ENCODE peak calls at places on chromosomes 13 and 19, in eight cellular contexts. One of them, this sample, is unnamed.

GRCh38 chr13:76503756-76504155 is 382.4 kb downstream of the KCTD12 start:
- DNase-seq in fibroblast of the aortic adventitia: no peak
- DNase-seq in activated CD4-positive, alpha-beta T cell treated with anti-CD3 and anti-CD28 coated beads, Interleukin-2, amount 50 U/mL, for 1 hour: no peak
- DNase-seq in amniotic stem cell: no peak
- DNase-seq in A549: no peak
- DNase-seq in MV-4-11: no peak
- DNase-seq in left lobe of liver: no peak
- DNase-seq in NCI-H1105 treated with DMSO at 0.1 percent for 48 hours: no peak
- DNase-seq in this sample: no peak

GRCh38 chr19:50046649-50047503 is 21.1 kb downstream of the ZNF473 start:
- DNase-seq in fibroblast of the aortic adventitia: peak; percentile 16
- DNase-seq in activated CD4-positive, alpha-beta T cell treated with anti-CD3 and anti-CD28 coated beads, Interleukin-2, amount 50 U/mL, for 1 hour: peak; percentile 69
- DNase-seq in amniotic stem cell: peak; percentile 10
- DNase-seq in A549: no peak
- DNase-seq in MV-4-11: no peak
- DNase-seq in left lobe of liver: no peak
- DNase-seq in NCI-H1105 treated with DMSO at 0.1 percent for 48 hours: peak; percentile 54
- DNase-seq in this sample: no peak

GRCh38 chr19:16160943-16161560 is 12.3 kb downstream of the CIB3 start:
- DNase-seq in fibroblast of the aortic adventitia: peak; percentile 38
- DNase-seq in activated CD4-positive, alpha-beta T cell treated with anti-CD3 and anti-CD28 coated beads, Interleukin-2, amount 50 U/mL, for 1 hour: no peak
- DNase-seq in amniotic stem cell: peak; percentile 47
- DNase-seq in A549: peak; percentile 54
- DNase-seq in MV-4-11: peak; percentile 87
- DNase-seq in left lobe of liver: no peak
- DNase-seq in NCI-H1105 treated with DMSO at 0.1 percent for 48 hours: no peak
- DNase-seq in this sample: no peak

GRCh38 chr19:38319421-38320258 is at the start of gene KCNK6:
- DNase-seq in fibroblast of the aortic adventitia: peak; percentile 34
- DNase-seq in activated CD4-positive, alpha-beta T cell treated with anti-CD3 and anti-CD28 coated beads, Interleukin-2, amount 50 U/mL, for 1 hour: peak; percentile 14
- DNase-seq in amniotic stem cell: no peak
- DNase-seq in A549: peak; percentile 66
- DNase-seq in MV-4-11: peak; percentile 35
- DNase-seq in left lobe of liver: peak; percentile 56
- DNase-seq in NCI-H1105 treated with DMSO at 0.1 percent for 48 hours: no peak
- DNase-seq in this sample: no peak

GRCh38 chr13:85675508-85675907 is 123.7 kb downstream of the SLITRK6 start:
- DNase-seq in fibroblast of the aortic adventitia: no peak
- DNase-seq in activated CD4-positive, alpha-beta T cell treated with anti-CD3 and anti-CD28 coated beads, Interleukin-2, amount 50 U/mL, for 1 hour: no peak
- DNase-seq in amniotic stem cell: no peak
- DNase-seq in A549: no peak
- DNase-seq in MV-4-11: no peak
- DNase-seq in left lobe of liver: no peak
- DNase-seq in NCI-H1105 treated with DMSO at 0.1 percent for 48 hours: no peak
- DNase-seq in this sample: no peak

GRCh38 chr19:35154535-35155406 is at the start of gene FXYD5:
- DNase-seq in fibroblast of the aortic adventitia: peak; percentile 72
- DNase-seq in activated CD4-positive, alpha-beta T cell treated with anti-CD3 and anti-CD28 coated beads, Interleukin-2, amount 50 U/mL, for 1 hour: peak; percentile 79
- DNase-seq in amniotic stem cell: peak; percentile 72
- DNase-seq in A549: peak; percentile 96
- DNase-seq in MV-4-11: peak; percentile 84
- DNase-seq in left lobe of liver: peak; percentile 61
- DNase-seq in NCI-H1105 treated with DMSO at 0.1 percent for 48 hours: peak; percentile 17
- DNase-seq in this sample: no peak

GRCh38 chr19:16877581-16877980 is 11.2 kb upstream of the F2RL3 start:
- DNase-seq in fibroblast of the aortic adventitia: no peak
- DNase-seq in activated CD4-positive, alpha-beta T cell treated with anti-CD3 and anti-CD28 coated beads, Interleukin-2, amount 50 U/mL, for 1 hour: no peak
- DNase-seq in amniotic stem cell: no peak
- DNase-seq in A549: no peak
- DNase-seq in MV-4-11: peak; percentile 77
- DNase-seq in left lobe of liver: no peak
- DNase-seq in NCI-H1105 treated with DMSO at 0.1 percent for 48 hours: no peak
- DNase-seq in this sample: no peak

GRCh38 chr13:21348771-21349170 is 110.3 kb downstream of the ZDHHC20 start:
- DNase-seq in fibroblast of the aortic adventitia: peak; percentile 2
- DNase-seq in activated CD4-positive, alpha-beta T cell treated with anti-CD3 and anti-CD28 coated beads, Interleukin-2, amount 50 U/mL, for 1 hour: no peak
- DNase-seq in amniotic stem cell: no peak
- DNase-seq in A549: no peak
- DNase-seq in MV-4-11: peak; percentile 90
- DNase-seq in left lobe of liver: no peak
- DNase-seq in NCI-H1105 treated with DMSO at 0.1 percent for 48 hours: no peak
- DNase-seq in this sample: no peak

GRCh38 chr13:49669735-49670309 is 21.5 kb downstream of the EBPL start:
- DNase-seq in fibroblast of the aortic adventitia: peak; percentile 84
- DNase-seq in activated CD4-positive, alpha-beta T cell treated with anti-CD3 and anti-CD28 coated beads, Interleukin-2, amount 50 U/mL, for 1 hour: peak; percentile 16
- DNase-seq in amniotic stem cell: peak; percentile 42
- DNase-seq in A549: peak; percentile 28
- DNase-seq in MV-4-11: peak; percentile 36
- DNase-seq in left lobe of liver: peak; percentile 56
- DNase-seq in NCI-H1105 treated with DMSO at 0.1 percent for 48 hours: peak; percentile 55
- DNase-seq in this sample: peak; percentile 59

GRCh38 chr19:41734585-41734984 is 20.7 kb upstream of the CEACAM6 start:
- DNase-seq in fibroblast of the aortic adventitia: no peak
- DNase-seq in activated CD4-positive, alpha-beta T cell treated with anti-CD3 and anti-CD28 coated beads, Interleukin-2, amount 50 U/mL, for 1 hour: no peak
- DNase-seq in amniotic stem cell: no peak
- DNase-seq in A549: no peak
- DNase-seq in MV-4-11: no peak
- DNase-seq in left lobe of liver: no peak
- DNase-seq in NCI-H1105 treated with DMSO at 0.1 percent for 48 hours: no peak
- DNase-seq in this sample: no peak

GRCh38 chr13:30196025-30196424 is 111.3 kb downstream of the KATNAL1 start:
- DNase-seq in fibroblast of the aortic adventitia: no peak
- DNase-seq in activated CD4-positive, alpha-beta T cell treated with anti-CD3 and anti-CD28 coated beads, Interleukin-2, amount 50 U/mL, for 1 hour: no peak
- DNase-seq in amniotic stem cell: no peak
- DNase-seq in A549: no peak
- DNase-seq in MV-4-11: no peak
- DNase-seq in left lobe of liver: no peak
- DNase-seq in NCI-H1105 treated with DMSO at 0.1 percent for 48 hours: no peak
- DNase-seq in this sample: no peak

GRCh38 chr19:17471410-17472125 is 1.2 kb downstream of the SLC27A1 start:
- DNase-seq in fibroblast of the aortic adventitia: no peak
- DNase-seq in activated CD4-positive, alpha-beta T cell treated with anti-CD3 and anti-CD28 coated beads, Interleukin-2, amount 50 U/mL, for 1 hour: no peak
- DNase-seq in amniotic stem cell: no peak
- DNase-seq in A549: no peak
- DNase-seq in MV-4-11: no peak
- DNase-seq in left lobe of liver: no peak
- DNase-seq in NCI-H1105 treated with DMSO at 0.1 percent for 48 hours: no peak
- DNase-seq in this sample: no peak

GRCh38 chr19:8557637-8558238 is 19.5 kb downstream of the MYO1F start:
- DNase-seq in fibroblast of the aortic adventitia: no peak
- DNase-seq in activated CD4-positive, alpha-beta T cell treated with anti-CD3 and anti-CD28 coated beads, Interleukin-2, amount 50 U/mL, for 1 hour: no peak
- DNase-seq in amniotic stem cell: no peak
- DNase-seq in A549: no peak
- DNase-seq in MV-4-11: peak; percentile 85
- DNase-seq in left lobe of liver: no peak
- DNase-seq in NCI-H1105 treated with DMSO at 0.1 percent for 48 hours: no peak
- DNase-seq in this sample: no peak

GRCh38 chr13:101673360-101674105 is 221.1 kb downstream of the ITGBL1 start:
- DNase-seq in fibroblast of the aortic adventitia: no peak
- DNase-seq in activated CD4-positive, alpha-beta T cell treated with anti-CD3 and anti-CD28 coated beads, Interleukin-2, amount 50 U/mL, for 1 hour: no peak
- DNase-seq in amniotic stem cell: no peak
- DNase-seq in A549: no peak
- DNase-seq in MV-4-11: peak; percentile 54
- DNase-seq in left lobe of liver: no peak
- DNase-seq in NCI-H1105 treated with DMSO at 0.1 percent for 48 hours: no peak
- DNase-seq in this sample: no peak

GRCh38 chr19:36032251-36033104 is at the start of gene CLIP3:
- DNase-seq in fibroblast of the aortic adventitia: peak; percentile 68
- DNase-seq in activated CD4-positive, alpha-beta T cell treated with anti-CD3 and anti-CD28 coated beads, Interleukin-2, amount 50 U/mL, for 1 hour: peak; percentile 16
- DNase-seq in amniotic stem cell: no peak
- DNase-seq in A549: no peak
- DNase-seq in MV-4-11: no peak
- DNase-seq in left lobe of liver: no peak
- DNase-seq in NCI-H1105 treated with DMSO at 0.1 percent for 48 hours: peak; percentile 69
- DNase-seq in this sample: no peak

GRCh38 chr13:27293051-27293691 is 22.5 kb downstream of the RASL11A start:
- DNase-seq in fibroblast of the aortic adventitia: no peak
- DNase-seq in activated CD4-positive, alpha-beta T cell treated with anti-CD3 and anti-CD28 coated beads, Interleukin-2, amount 50 U/mL, for 1 hour: no peak
- DNase-seq in amniotic stem cell: no peak
- DNase-seq in A549: no peak
- DNase-seq in MV-4-11: no peak
- DNase-seq in left lobe of liver: no peak
- DNase-seq in NCI-H1105 treated with DMSO at 0.1 percent for 48 hours: no peak
- DNase-seq in this sample: no peak

GRCh38 chr13:72638059-72638815 is 89.2 kb downstream of the MZT1 start:
- DNase-seq in fibroblast of the aortic adventitia: no peak
- DNase-seq in activated CD4-positive, alpha-beta T cell treated with anti-CD3 and anti-CD28 coated beads, Interleukin-2, amount 50 U/mL, for 1 hour: no peak
- DNase-seq in amniotic stem cell: no peak
- DNase-seq in A549: no peak
- DNase-seq in MV-4-11: no peak
- DNase-seq in left lobe of liver: no peak
- DNase-seq in NCI-H1105 treated with DMSO at 0.1 percent for 48 hours: peak; percentile 10
- DNase-seq in this sample: no peak

GRCh38 chr19:28377077-28377476 is 835.9 kb downstream of the UQCRFS1 start:
- DNase-seq in fibroblast of the aortic adventitia: peak; percentile 35
- DNase-seq in activated CD4-positive, alpha-beta T cell treated with anti-CD3 and anti-CD28 coated beads, Interleukin-2, amount 50 U/mL, for 1 hour: no peak
- DNase-seq in amniotic stem cell: no peak
- DNase-seq in A549: no peak
- DNase-seq in MV-4-11: no peak
- DNase-seq in left lobe of liver: no peak
- DNase-seq in NCI-H1105 treated with DMSO at 0.1 percent for 48 hours: no peak
- DNase-seq in this sample: no peak

GRCh38 chr13:83577183-83577582 is 305.1 kb downstream of the SLITRK1 start:
- DNase-seq in fibroblast of the aortic adventitia: no peak
- DNase-seq in activated CD4-positive, alpha-beta T cell treated with anti-CD3 and anti-CD28 coated beads, Interleukin-2, amount 50 U/mL, for 1 hour: no peak
- DNase-seq in amniotic stem cell: no peak
- DNase-seq in A549: no peak
- DNase-seq in MV-4-11: no peak
- DNase-seq in left lobe of liver: no peak
- DNase-seq in NCI-H1105 treated with DMSO at 0.1 percent for 48 hours: no peak
- DNase-seq in this sample: no peak

GRCh38 chr13:27919934-27920676 is at the start of gene PDX1:
- DNase-seq in fibroblast of the aortic adventitia: no peak
- DNase-seq in activated CD4-positive, alpha-beta T cell treated with anti-CD3 and anti-CD28 coated beads, Interleukin-2, amount 50 U/mL, for 1 hour: no peak
- DNase-seq in amniotic stem cell: no peak
- DNase-seq in A549: peak; percentile 71
- DNase-seq in MV-4-11: no peak
- DNase-seq in left lobe of liver: peak; percentile 73
- DNase-seq in NCI-H1105 treated with DMSO at 0.1 percent for 48 hours: peak; percentile 12
- DNase-seq in this sample: peak; percentile 83

GRCh38 chr13:26759156-26759906 is 1.3 kb downstream of the GPR12 start:
- DNase-seq in fibroblast of the aortic adventitia: no peak
- DNase-seq in activated CD4-positive, alpha-beta T cell treated with anti-CD3 and anti-CD28 coated beads, Interleukin-2, amount 50 U/mL, for 1 hour: no peak
- DNase-seq in amniotic stem cell: no peak
- DNase-seq in A549: no peak
- DNase-seq in MV-4-11: no peak
- DNase-seq in left lobe of liver: no peak
- DNase-seq in NCI-H1105 treated with DMSO at 0.1 percent for 48 hours: no peak
- DNase-seq in this sample: no peak

GRCh38 chr13:99977334-99977911 is 4.2 kb upstream of the ZIC2 start:
- DNase-seq in fibroblast of the aortic adventitia: no peak
- DNase-seq in activated CD4-positive, alpha-beta T cell treated with anti-CD3 and anti-CD28 coated beads, Interleukin-2, amount 50 U/mL, for 1 hour: no peak
- DNase-seq in amniotic stem cell: no peak
- DNase-seq in A549: no peak
- DNase-seq in MV-4-11: peak; percentile 39
- DNase-seq in left lobe of liver: no peak
- DNase-seq in NCI-H1105 treated with DMSO at 0.1 percent for 48 hours: no peak
- DNase-seq in this sample: no peak

GRCh38 chr19:4970558-4971423 is 1.9 kb downstream of the KDM4B start:
- DNase-seq in fibroblast of the aortic adventitia: peak; percentile 27
- DNase-seq in activated CD4-positive, alpha-beta T cell treated with anti-CD3 and anti-CD28 coated beads, Interleukin-2, amount 50 U/mL, for 1 hour: no peak
- DNase-seq in amniotic stem cell: no peak
- DNase-seq in A549: no peak
- DNase-seq in MV-4-11: no peak
- DNase-seq in left lobe of liver: peak; percentile 63
- DNase-seq in NCI-H1105 treated with DMSO at 0.1 percent for 48 hours: peak; percentile 14
- DNase-seq in this sample: no peak

GRCh38 chr13:112446347-112446861 is 70.2 kb downstream of the SPACA7 start:
- DNase-seq in fibroblast of the aortic adventitia: no peak
- DNase-seq in activated CD4-positive, alpha-beta T cell treated with anti-CD3 and anti-CD28 coated beads, Interleukin-2, amount 50 U/mL, for 1 hour: no peak
- DNase-seq in amniotic stem cell: no peak
- DNase-seq in A549: no peak
- DNase-seq in MV-4-11: no peak
- DNase-seq in left lobe of liver: peak; percentile 30
- DNase-seq in NCI-H1105 treated with DMSO at 0.1 percent for 48 hours: no peak
- DNase-seq in this sample: no peak

GRCh38 chr13:50805805-50806204 is 37.7 kb downstream of the DLEU7 start:
- DNase-seq in fibroblast of the aortic adventitia: peak; percentile 16
- DNase-seq in activated CD4-positive, alpha-beta T cell treated with anti-CD3 and anti-CD28 coated beads, Interleukin-2, amount 50 U/mL, for 1 hour: no peak
- DNase-seq in amniotic stem cell: no peak
- DNase-seq in A549: no peak
- DNase-seq in MV-4-11: peak; percentile 61
- DNase-seq in left lobe of liver: no peak
- DNase-seq in NCI-H1105 treated with DMSO at 0.1 percent for 48 hours: no peak
- DNase-seq in this sample: no peak

GRCh38 chr13:99498304-99499161 is 2.7 kb upstream of the TM9SF2 start:
- DNase-seq in fibroblast of the aortic adventitia: peak; percentile 97
- DNase-seq in activated CD4-positive, alpha-beta T cell treated with anti-CD3 and anti-CD28 coated beads, Interleukin-2, amount 50 U/mL, for 1 hour: peak; percentile 96
- DNase-seq in amniotic stem cell: peak; percentile 93
- DNase-seq in A549: peak; percentile 91
- DNase-seq in MV-4-11: peak; percentile 92
- DNase-seq in left lobe of liver: peak; percentile 99
- DNase-seq in NCI-H1105 treated with DMSO at 0.1 percent for 48 hours: peak; percentile 83
- DNase-seq in this sample: peak; percentile 67

GRCh38 chr19:16886305-16886880 is 2.4 kb upstream of the F2RL3 start:
- DNase-seq in fibroblast of the aortic adventitia: peak; percentile 80
- DNase-seq in activated CD4-positive, alpha-beta T cell treated with anti-CD3 and anti-CD28 coated beads, Interleukin-2, amount 50 U/mL, for 1 hour: no peak
- DNase-seq in amniotic stem cell: no peak
- DNase-seq in A549: no peak
- DNase-seq in MV-4-11: peak; percentile 41
- DNase-seq in left lobe of liver: peak; percentile 56
- DNase-seq in NCI-H1105 treated with DMSO at 0.1 percent for 48 hours: no peak
- DNase-seq in this sample: peak; percentile 71

GRCh38 chr13:41751277-41751676 is 209.6 kb downstream of the VWA8 start:
- DNase-seq in fibroblast of the aortic adventitia: peak; percentile 89
- DNase-seq in activated CD4-positive, alpha-beta T cell treated with anti-CD3 and anti-CD28 coated beads, Interleukin-2, amount 50 U/mL, for 1 hour: no peak
- DNase-seq in amniotic stem cell: peak; percentile 52
- DNase-seq in A549: no peak
- DNase-seq in MV-4-11: no peak
- DNase-seq in left lobe of liver: no peak
- DNase-seq in NCI-H1105 treated with DMSO at 0.1 percent for 48 hours: no peak
- DNase-seq in this sample: no peak

GRCh38 chr19:42277821-42278809 is 9.1 kb downstream of the CIC start:
- DNase-seq in fibroblast of the aortic adventitia: peak; percentile 50
- DNase-seq in activated CD4-positive, alpha-beta T cell treated with anti-CD3 and anti-CD28 coated beads, Interleukin-2, amount 50 U/mL, for 1 hour: no peak
- DNase-seq in amniotic stem cell: no peak
- DNase-seq in A549: no peak
- DNase-seq in MV-4-11: no peak
- DNase-seq in left lobe of liver: no peak
- DNase-seq in NCI-H1105 treated with DMSO at 0.1 percent for 48 hours: no peak
- DNase-seq in this sample: no peak

GRCh38 chr19:53311044-53311443 is 22.5 kb upstream of the ZNF845 start:
- DNase-seq in fibroblast of the aortic adventitia: no peak
- DNase-seq in activated CD4-positive, alpha-beta T cell treated with anti-CD3 and anti-CD28 coated beads, Interleukin-2, amount 50 U/mL, for 1 hour: no peak
- DNase-seq in amniotic stem cell: no peak
- DNase-seq in A549: no peak
- DNase-seq in MV-4-11: peak; percentile 10
- DNase-seq in left lobe of liver: no peak
- DNase-seq in NCI-H1105 treated with DMSO at 0.1 percent for 48 hours: peak; percentile 10
- DNase-seq in this sample: no peak

GRCh38 chr13:42821437-42821836 is 40.1 kb downstream of the FAM216B start:
- DNase-seq in fibroblast of the aortic adventitia: peak; percentile 83
- DNase-seq in activated CD4-positive, alpha-beta T cell treated with anti-CD3 and anti-CD28 coated beads, Interleukin-2, amount 50 U/mL, for 1 hour: no peak
- DNase-seq in amniotic stem cell: no peak
- DNase-seq in A549: no peak
- DNase-seq in MV-4-11: no peak
- DNase-seq in left lobe of liver: no peak
- DNase-seq in NCI-H1105 treated with DMSO at 0.1 percent for 48 hours: no peak
- DNase-seq in this sample: no peak

GRCh38 chr13:33640832-33641231 is 177.1 kb upstream of the RFC3 start:
- DNase-seq in fibroblast of the aortic adventitia: no peak
- DNase-seq in activated CD4-positive, alpha-beta T cell treated with anti-CD3 and anti-CD28 coated beads, Interleukin-2, amount 50 U/mL, for 1 hour: no peak
- DNase-seq in amniotic stem cell: no peak
- DNase-seq in A549: no peak
- DNase-seq in MV-4-11: no peak
- DNase-seq in left lobe of liver: no peak
- DNase-seq in NCI-H1105 treated with DMSO at 0.1 percent for 48 hours: no peak
- DNase-seq in this sample: no peak

GRCh38 chr19:30403583-30403982 is 31.4 kb downstream of the ZNF536 start:
- DNase-seq in fibroblast of the aortic adventitia: no peak
- DNase-seq in activated CD4-positive, alpha-beta T cell treated with anti-CD3 and anti-CD28 coated beads, Interleukin-2, amount 50 U/mL, for 1 hour: no peak
- DNase-seq in amniotic stem cell: no peak
- DNase-seq in A549: no peak
- DNase-seq in MV-4-11: no peak
- DNase-seq in left lobe of liver: no peak
- DNase-seq in NCI-H1105 treated with DMSO at 0.1 percent for 48 hours: no peak
- DNase-seq in this sample: no peak

GRCh38 chr19:4454952-4455738 is 2.4 kb downstream of the UBXN6 start:
- DNase-seq in fibroblast of the aortic adventitia: peak; percentile 82
- DNase-seq in activated CD4-positive, alpha-beta T cell treated with anti-CD3 and anti-CD28 coated beads, Interleukin-2, amount 50 U/mL, for 1 hour: no peak
- DNase-seq in amniotic stem cell: no peak
- DNase-seq in A549: no peak
- DNase-seq in MV-4-11: no peak
- DNase-seq in left lobe of liver: no peak
- DNase-seq in NCI-H1105 treated with DMSO at 0.1 percent for 48 hours: no peak
- DNase-seq in this sample: no peak